ENCODE peak calls at places on chromosomes 6 and 20, in four cellular contexts. G is HS-27A, V is adrenal gland, W is neural progenitor cell. X is an unnamed sample.

GRCh38 chr20:15842872-15843271 is 730.4 kb downstream of the KIF16B start:
- DNase-seq in G (no peak), V (no peak), W (no peak), X (peak)

GRCh38 chr6:41756354-41756753 is 9.2 kb upstream of the PGC start:
- DNase-seq in G (no peak), V (no peak), W (no peak), X (no peak)

GRCh38 chr20:63941282-63942060 is 14.7 kb downstream of the UCKL1 start:
- DNase-seq in G (no peak), V (peak), W (peak), X (no peak)

GRCh38 chr6:37433657-37434271 is 743 bp downstream of the CMTR1 start:
- DNase-seq in G (no peak), V (peak), W (peak), X (peak)

GRCh38 chr20:10721112-10721896 is 47.5 kb upstream of the JAG1 start:
- DNase-seq in G (no peak), V (no peak), W (no peak), X (no peak)

GRCh38 chr6:29762781-29763214 is 39.6 kb downstream of the HLA-F start:
- DNase-seq in G (no peak), V (no peak), W (no peak), X (peak)

GRCh38 chr6:10875026-10875425 is 6.8 kb downstream of the GCM2 start:
- DNase-seq in G (no peak), V (no peak), W (no peak), X (no peak)

GRCh38 chr6:42224222-42225042 is 6.8 kb upstream of the MRPS10 start:
- DNase-seq in G (peak), V (no peak), W (no peak), X (no peak)

GRCh38 chr6:29146154-29146553 is 24.6 kb upstream of the OR2J2 start:
- DNase-seq in G (no peak), V (no peak), W (no peak), X (no peak)

X was measured in NCI-H82.